ENCODE peak calls at places on chromosomes 13 and 19, in seven cellular contexts. One of them, this sample, is unnamed.

GRCh38 chr19:7292950-7293794 is 1.0 kb downstream of the INSR start:
- DNase-seq in CD4-positive, CD25-positive, alpha-beta regulatory T cell: no peak
- DNase-seq in K562: no peak
- DNase-seq in breast epithelium: peak
- DNase-seq in DND-41: no peak
- DNase-seq in aorta: peak
- DNase-seq in ascending aorta: no peak
- DNase-seq in this sample: peak

GRCh38 chr19:52007436-52007804 is 591 bp downstream of the ZNF615 start:
- DNase-seq in CD4-positive, CD25-positive, alpha-beta regulatory T cell: peak
- DNase-seq in K562: no peak
- DNase-seq in breast epithelium: no peak
- DNase-seq in DND-41: no peak
- DNase-seq in aorta: no peak
- DNase-seq in ascending aorta: no peak
- DNase-seq in this sample: no peak

GRCh38 chr19:676343-677105 is at the start of gene FSTL3:
- DNase-seq in CD4-positive, CD25-positive, alpha-beta regulatory T cell: no peak
- DNase-seq in K562: peak
- DNase-seq in breast epithelium: no peak
- DNase-seq in DND-41: no peak
- DNase-seq in aorta: no peak
- DNase-seq in ascending aorta: no peak
- DNase-seq in this sample: no peak

GRCh38 chr13:35470671-35471465 is 5.6 kb downstream of the MAB21L1 start:
- DNase-seq in CD4-positive, CD25-positive, alpha-beta regulatory T cell: no peak
- DNase-seq in K562: no peak
- DNase-seq in breast epithelium: no peak
- DNase-seq in DND-41: no peak
- DNase-seq in aorta: peak
- DNase-seq in ascending aorta: no peak
- DNase-seq in this sample: peak

GRCh38 chr19:41612483-41612882 is 14.4 kb downstream of the CEACAM4 start:
- DNase-seq in CD4-positive, CD25-positive, alpha-beta regulatory T cell: no peak
- DNase-seq in K562: no peak
- DNase-seq in breast epithelium: no peak
- DNase-seq in DND-41: no peak
- DNase-seq in aorta: no peak
- DNase-seq in ascending aorta: no peak
- DNase-seq in this sample: no peak

GRCh38 chr13:51957377-51958216 is 53.7 kb downstream of the ATP7B start:
- DNase-seq in CD4-positive, CD25-positive, alpha-beta regulatory T cell: no peak
- DNase-seq in K562: peak
- DNase-seq in breast epithelium: no peak
- DNase-seq in DND-41: no peak
- DNase-seq in aorta: no peak
- DNase-seq in ascending aorta: no peak
- DNase-seq in this sample: no peak

GRCh38 chr13:76816394-76816793 is 69.8 kb downstream of the KCTD12 start:
- DNase-seq in CD4-positive, CD25-positive, alpha-beta regulatory T cell: no peak
- DNase-seq in K562: no peak
- DNase-seq in breast epithelium: no peak
- DNase-seq in DND-41: peak
- DNase-seq in aorta: no peak
- DNase-seq in ascending aorta: no peak
- DNase-seq in this sample: no peak

GRCh38 chr13:51645154-51645650 is 60.9 kb downstream of the WDFY2 start:
- DNase-seq in CD4-positive, CD25-positive, alpha-beta regulatory T cell: peak
- DNase-seq in K562: no peak
- DNase-seq in breast epithelium: no peak
- DNase-seq in DND-41: peak
- DNase-seq in aorta: no peak
- DNase-seq in ascending aorta: no peak
- DNase-seq in this sample: no peak

GRCh38 chr13:53499551-53499950 is 470.9 kb downstream of the OLFM4 start:
- DNase-seq in CD4-positive, CD25-positive, alpha-beta regulatory T cell: no peak
- DNase-seq in K562: no peak
- DNase-seq in breast epithelium: no peak
- DNase-seq in DND-41: no peak
- DNase-seq in aorta: no peak
- DNase-seq in ascending aorta: no peak
- DNase-seq in this sample: no peak

GRCh38 chr13:51590966-51591627 is 6.8 kb downstream of the WDFY2 start:
- DNase-seq in CD4-positive, CD25-positive, alpha-beta regulatory T cell: no peak
- DNase-seq in K562: peak
- DNase-seq in breast epithelium: no peak
- DNase-seq in DND-41: no peak
- DNase-seq in aorta: no peak
- DNase-seq in ascending aorta: no peak
- DNase-seq in this sample: peak

GRCh38 chr13:82976499-82976898 is 905.8 kb downstream of the SLITRK1 start:
- DNase-seq in CD4-positive, CD25-positive, alpha-beta regulatory T cell: no peak
- DNase-seq in K562: no peak
- DNase-seq in breast epithelium: no peak
- DNase-seq in DND-41: no peak
- DNase-seq in aorta: no peak
- DNase-seq in ascending aorta: no peak
- DNase-seq in this sample: no peak

GRCh38 chr19:55585658-55586339 is 5.2 kb upstream of the ZNF579 start:
- DNase-seq in CD4-positive, CD25-positive, alpha-beta regulatory T cell: no peak
- DNase-seq in K562: peak
- DNase-seq in breast epithelium: no peak
- DNase-seq in DND-41: peak
- DNase-seq in aorta: peak
- DNase-seq in ascending aorta: no peak
- DNase-seq in this sample: no peak

GRCh38 chr19:31378404-31378803 is 29.2 kb upstream of the TSHZ3 start:
- DNase-seq in CD4-positive, CD25-positive, alpha-beta regulatory T cell: no peak
- DNase-seq in K562: no peak
- DNase-seq in breast epithelium: no peak
- DNase-seq in DND-41: no peak
- DNase-seq in aorta: no peak
- DNase-seq in ascending aorta: no peak
- DNase-seq in this sample: no peak

GRCh38 chr19:56597696-56598095 is 2.6 kb downstream of the ZNF71 start:
- DNase-seq in CD4-positive, CD25-positive, alpha-beta regulatory T cell: no peak
- DNase-seq in K562: no peak
- DNase-seq in breast epithelium: no peak
- DNase-seq in DND-41: no peak
- DNase-seq in aorta: no peak
- DNase-seq in ascending aorta: no peak
- DNase-seq in this sample: no peak

GRCh38 chr13:88288326-88288725 is 617.2 kb downstream of the SLITRK5 start:
- DNase-seq in CD4-positive, CD25-positive, alpha-beta regulatory T cell: no peak
- DNase-seq in K562: no peak
- DNase-seq in breast epithelium: no peak
- DNase-seq in DND-41: no peak
- DNase-seq in aorta: no peak
- DNase-seq in ascending aorta: no peak
- DNase-seq in this sample: no peak

GRCh38 chr13:49986471-49986870 is 10.4 kb upstream of the TRIM13 start:
- DNase-seq in CD4-positive, CD25-positive, alpha-beta regulatory T cell: no peak
- DNase-seq in K562: no peak
- DNase-seq in breast epithelium: no peak
- DNase-seq in DND-41: no peak
- DNase-seq in aorta: no peak
- DNase-seq in ascending aorta: no peak
- DNase-seq in this sample: no peak

GRCh38 chr13:21364357-21364756 is 94.7 kb downstream of the ZDHHC20 start:
- DNase-seq in CD4-positive, CD25-positive, alpha-beta regulatory T cell: no peak
- DNase-seq in K562: no peak
- DNase-seq in breast epithelium: no peak
- DNase-seq in DND-41: no peak
- DNase-seq in aorta: no peak
- DNase-seq in ascending aorta: no peak
- DNase-seq in this sample: no peak

GRCh38 chr19:42023121-42023942 is 29.3 kb upstream of the ATP1A3 start:
- DNase-seq in CD4-positive, CD25-positive, alpha-beta regulatory T cell: peak
- DNase-seq in K562: peak
- DNase-seq in breast epithelium: no peak
- DNase-seq in DND-41: peak
- DNase-seq in aorta: no peak
- DNase-seq in ascending aorta: no peak
- DNase-seq in this sample: no peak

DNA sequence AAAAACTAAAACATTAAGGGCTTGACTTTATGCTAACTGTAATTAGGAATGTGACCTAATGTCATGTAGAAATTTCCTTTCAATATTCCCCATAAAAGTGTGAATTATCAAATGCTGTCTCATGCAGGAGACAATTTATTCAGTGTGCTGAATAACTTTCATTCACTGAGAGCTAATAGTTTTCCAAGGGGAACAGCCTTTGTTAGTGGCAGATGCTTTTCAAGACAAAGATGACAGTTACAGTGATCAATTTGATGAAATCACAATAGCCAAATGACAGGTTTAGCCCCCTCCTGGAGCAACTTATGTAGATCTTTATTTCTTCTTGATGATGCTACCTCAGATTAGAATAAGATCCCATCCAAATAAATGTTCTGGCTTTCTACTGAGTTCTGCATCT is 275.5 kb downstream of the ITGBL1 start:
- DNase-seq in CD4-positive, CD25-positive, alpha-beta regulatory T cell: no peak
- DNase-seq in K562: no peak
- DNase-seq in breast epithelium: no peak
- DNase-seq in DND-41: no peak
- DNase-seq in aorta: no peak
- DNase-seq in ascending aorta: no peak
- DNase-seq in this sample: no peak
- H3K27ac ChIP-seq in CD4-positive, CD25-positive, alpha-beta regulatory T cell: no peak
- H3K27ac ChIP-seq in K562: no peak
- H3K27ac ChIP-seq in breast epithelium: no peak
- H3K27ac ChIP-seq in DND-41: no peak
- H3K27ac ChIP-seq in aorta: no peak
- H3K27ac ChIP-seq in ascending aorta: no peak
- H3K27ac ChIP-seq in this sample: no peak

GRCh38 chr13:55602784-55603183 is 1537.9 kb upstream of the PRR20A start:
- DNase-seq in CD4-positive, CD25-positive, alpha-beta regulatory T cell: no peak
- DNase-seq in K562: no peak
- DNase-seq in breast epithelium: no peak
- DNase-seq in DND-41: no peak
- DNase-seq in aorta: no peak
- DNase-seq in ascending aorta: no peak
- DNase-seq in this sample: no peak

DNA sequence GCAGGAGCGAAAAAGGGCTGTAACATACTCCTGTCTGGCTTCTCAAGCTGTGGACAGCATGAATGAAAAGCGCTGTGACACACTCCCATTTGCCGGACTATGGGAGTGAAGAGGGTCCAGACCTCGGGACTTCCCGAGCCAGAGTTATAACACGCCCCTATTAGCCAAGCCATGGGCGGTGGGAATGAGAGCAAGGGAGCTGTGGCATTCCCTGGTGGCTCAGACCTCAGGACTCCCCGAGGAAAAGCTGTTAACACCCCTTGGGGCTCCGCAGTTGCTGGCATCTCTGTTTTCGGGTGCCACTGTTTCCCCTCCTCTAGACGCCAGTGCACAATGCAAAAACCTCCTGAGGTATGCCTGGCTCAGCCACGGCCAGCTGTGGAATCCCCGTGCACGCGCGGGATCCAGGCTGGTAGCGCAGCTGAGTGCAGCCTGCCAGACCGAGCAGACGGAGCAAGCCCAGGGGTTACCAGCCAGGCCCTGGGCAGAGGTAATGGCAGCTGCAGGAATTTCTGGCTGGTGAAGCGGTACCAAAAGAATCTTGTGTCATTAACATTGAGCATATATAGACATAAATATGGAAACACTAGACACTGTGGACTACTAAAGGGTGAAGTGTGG is 1534.6 kb upstream of the PRR20A start:
- DNase-seq in CD4-positive, CD25-positive, alpha-beta regulatory T cell: no peak
- DNase-seq in K562: no peak
- DNase-seq in breast epithelium: no peak
- DNase-seq in DND-41: no peak
- DNase-seq in aorta: no peak
- DNase-seq in ascending aorta: no peak
- DNase-seq in this sample: no peak
- H3K27ac ChIP-seq in CD4-positive, CD25-positive, alpha-beta regulatory T cell: no peak
- H3K27ac ChIP-seq in K562: no peak
- H3K27ac ChIP-seq in breast epithelium: no peak
- H3K27ac ChIP-seq in DND-41: no peak
- H3K27ac ChIP-seq in aorta: no peak
- H3K27ac ChIP-seq in ascending aorta: no peak
- H3K27ac ChIP-seq in this sample: no peak

GRCh38 chr13:30908416-30908980 is 2.4 kb downstream of the MEDAG start:
- DNase-seq in CD4-positive, CD25-positive, alpha-beta regulatory T cell: no peak
- DNase-seq in K562: no peak
- DNase-seq in breast epithelium: no peak
- DNase-seq in DND-41: no peak
- DNase-seq in aorta: peak
- DNase-seq in ascending aorta: no peak
- DNase-seq in this sample: no peak
- H3K27ac ChIP-seq in CD4-positive, CD25-positive, alpha-beta regulatory T cell: no peak
- H3K27ac ChIP-seq in K562: no peak
- H3K27ac ChIP-seq in breast epithelium: peak
- H3K27ac ChIP-seq in DND-41: no peak
- H3K27ac ChIP-seq in aorta: peak
- H3K27ac ChIP-seq in ascending aorta: peak
- H3K27ac ChIP-seq in this sample: no peak

GRCh38 chr19:14167594-14168138 is 31.3 kb upstream of the ASF1B start:
- DNase-seq in CD4-positive, CD25-positive, alpha-beta regulatory T cell: peak
- DNase-seq in K562: no peak
- DNase-seq in breast epithelium: no peak
- DNase-seq in DND-41: no peak
- DNase-seq in aorta: no peak
- DNase-seq in ascending aorta: no peak
- DNase-seq in this sample: no peak

GRCh38 chr19:14168259-14168972 is 32.0 kb upstream of the ASF1B start:
- DNase-seq in CD4-positive, CD25-positive, alpha-beta regulatory T cell: no peak
- DNase-seq in K562: no peak
- DNase-seq in breast epithelium: no peak
- DNase-seq in DND-41: no peak
- DNase-seq in aorta: no peak
- DNase-seq in ascending aorta: no peak
- DNase-seq in this sample: no peak

GRCh38 chr19:14166448-14166847 is 30.1 kb upstream of the ASF1B start:
- DNase-seq in CD4-positive, CD25-positive, alpha-beta regulatory T cell: peak
- DNase-seq in K562: no peak
- DNase-seq in breast epithelium: no peak
- DNase-seq in DND-41: no peak
- DNase-seq in aorta: no peak
- DNase-seq in ascending aorta: no peak
- DNase-seq in this sample: no peak

GRCh38 chr19:14165986-14166385 is 29.6 kb upstream of the ASF1B start:
- DNase-seq in CD4-positive, CD25-positive, alpha-beta regulatory T cell: no peak
- DNase-seq in K562: peak
- DNase-seq in breast epithelium: no peak
- DNase-seq in DND-41: no peak
- DNase-seq in aorta: no peak
- DNase-seq in ascending aorta: no peak
- DNase-seq in this sample: no peak

DNA sequence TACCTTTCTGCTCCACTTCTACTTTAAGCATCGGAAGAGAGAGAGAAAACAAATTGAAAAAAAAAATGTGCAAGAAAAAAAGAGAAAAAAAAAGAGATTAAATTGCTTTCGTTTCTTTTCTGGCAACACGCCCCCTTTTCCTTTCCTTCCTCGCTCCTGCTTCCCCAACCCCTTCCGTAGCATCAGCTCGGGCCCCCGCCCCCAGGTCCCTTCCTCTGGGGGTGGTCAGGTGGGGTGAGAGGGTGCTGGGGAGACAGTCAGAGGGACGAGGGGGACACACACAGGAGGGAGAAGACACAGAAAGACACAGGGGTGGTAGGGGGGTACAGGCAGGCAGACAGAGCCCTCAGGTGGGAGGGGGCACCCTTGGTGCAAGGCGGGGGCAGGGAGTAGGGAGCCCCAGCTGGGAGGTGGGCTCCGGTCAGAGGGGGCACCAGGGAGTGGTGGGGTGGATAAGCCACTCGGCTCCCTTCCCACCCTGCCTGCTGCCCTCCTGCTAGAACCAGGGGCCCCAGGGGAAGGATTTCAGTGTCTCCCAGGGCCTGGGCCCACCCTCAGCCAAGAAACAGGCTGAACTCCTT is 30.7 kb upstream of the ASF1B start:
- DNase-seq in CD4-positive, CD25-positive, alpha-beta regulatory T cell: peak
- DNase-seq in K562: no peak
- DNase-seq in breast epithelium: no peak
- DNase-seq in DND-41: no peak
- DNase-seq in aorta: no peak
- DNase-seq in ascending aorta: no peak
- DNase-seq in this sample: no peak
- H3K27ac ChIP-seq in CD4-positive, CD25-positive, alpha-beta regulatory T cell: peak
- H3K27ac ChIP-seq in K562: no peak
- H3K27ac ChIP-seq in breast epithelium: no peak
- H3K27ac ChIP-seq in DND-41: no peak
- H3K27ac ChIP-seq in aorta: no peak
- H3K27ac ChIP-seq in ascending aorta: no peak
- H3K27ac ChIP-seq in this sample: peak

This sample was measured in gastrocnemius medialis.